ENCODE peak calls at places on chromosomes 11 and 22, in ten cellular contexts. L is HFF-Myc, H is endothelial cell, N is A549, O is fibroblast of pulmonary artery, C is upper lobe of right lung, A is AG09319, D is mesothelial cell of epicardium, W is tibial nerve, V is progenitor cell of endocrine pancreas. J is an unnamed sample.

GRCh38 chr11:121452609-121453150 is at the start of gene SORL1-AS1:
- DNase-seq in L (no peak), H (no peak), N (peak), O (no peak), C (no peak), A (no peak), D (no peak), W (no peak), V (no peak), J (no peak)

GRCh38 chr22:33811686-33812085 is 108.6 kb downstream of the LARGE1 start:
- DNase-seq in L (no peak), H (no peak), N (no peak), O (peak), C (no peak), A (no peak), D (no peak), W (peak), V (no peak), J (no peak)

GRCh38 chr11:119052163-119052814 is 4.7 kb downstream of the HYOU1 start:
- DNase-seq in L (no peak), H (no peak), N (no peak), O (no peak), C (no peak), A (no peak), D (no peak), W (no peak), V (no peak), J (no peak)

GRCh38 chr11:76835928-76836612 is 24.6 kb upstream of the ACER3 start:
- DNase-seq in L (peak), H (no peak), N (no peak), O (peak), C (no peak), A (peak), D (no peak), W (peak), V (no peak), J (no peak)

GRCh38 chr11:93525601-93526000 is 17.6 kb downstream of the SMCO4 start:
- DNase-seq in L (no peak), H (no peak), N (no peak), O (peak), C (no peak), A (no peak), D (no peak), W (no peak), V (no peak), J (no peak)

GRCh38 chr11:46381046-46381835 is at the start of gene MDK:
- DNase-seq in L (no peak), H (peak), N (no peak), O (no peak), C (no peak), A (no peak), D (peak), W (no peak), V (peak), J (peak)

GRCh38 chr22:19110064-19110458 is 12.2 kb downstream of the DGCR2 start:
- DNase-seq in L (no peak), H (no peak), N (no peak), O (no peak), C (peak), A (no peak), D (no peak), W (no peak), V (no peak), J (no peak)

GRCh38 chr11:35223429-35223828 is 84.5 kb downstream of the CD44 start:
- DNase-seq in L (peak), H (no peak), N (no peak), O (peak), C (no peak), A (peak), D (peak), W (no peak), V (no peak), J (no peak)

GRCh38 chr11:13429836-13430235 is 33.2 kb downstream of the BTBD10 start:
- DNase-seq in L (no peak), H (no peak), N (no peak), O (no peak), C (no peak), A (no peak), D (no peak), W (no peak), V (no peak), J (no peak)

GRCh38 chr11:120526241-120526640 is 14.7 kb downstream of the GRIK4 start:
- DNase-seq in L (no peak), H (no peak), N (no peak), O (no peak), C (peak), A (no peak), D (no peak), W (no peak), V (no peak), J (no peak)

GRCh38 chr22:38422615-38423511 is 32.1 kb downstream of the KCNJ4 start:
- DNase-seq in L (no peak), H (no peak), N (no peak), O (no peak), C (no peak), A (no peak), D (no peak), W (no peak), V (no peak), J (no peak)

GRCh38 chr11:65225284-65226102 is 36.3 kb upstream of the POLA2 start:
- DNase-seq in L (no peak), H (peak), N (no peak), O (peak), C (peak), A (peak), D (no peak), W (peak), V (no peak), J (peak)

GRCh38 chr11:7547687-7548086 is 33.9 kb downstream of the PPFIBP2 start:
- DNase-seq in L (no peak), H (no peak), N (no peak), O (no peak), C (no peak), A (no peak), D (no peak), W (no peak), V (no peak), J (no peak)

GRCh38 chr11:83865636-83866461 is 579.7 kb upstream of the CCDC90B start:
- DNase-seq in L (no peak), H (no peak), N (no peak), O (peak), C (no peak), A (no peak), D (no peak), W (no peak), V (no peak), J (no peak)

GRCh38 chr22:29353860-29354259 is 34.5 kb downstream of the AP1B1 start:
- DNase-seq in L (no peak), H (no peak), N (no peak), O (no peak), C (no peak), A (no peak), D (no peak), W (no peak), V (no peak), J (no peak)

GRCh38 chr11:45964911-45965389 is 42.5 kb downstream of the LARGE2 start:
- DNase-seq in L (peak), H (peak), N (peak), O (peak), C (no peak), A (peak), D (peak), W (peak), V (peak), J (peak)

GRCh38 chr11:123729602-123730001 is 11.9 kb downstream of the ZNF202 start:
- DNase-seq in L (no peak), H (no peak), N (no peak), O (no peak), C (no peak), A (no peak), D (no peak), W (no peak), V (no peak), J (no peak)

GRCh38 chr11:66649903-66650302 is 11.4 kb downstream of the RBM4 start:
- DNase-seq in L (no peak), H (no peak), N (no peak), O (no peak), C (no peak), A (no peak), D (no peak), W (no peak), V (no peak), J (no peak)

GRCh38 chr22:17920145-17920605 is 104.2 kb downstream of the MICAL3 start:
- DNase-seq in L (no peak), H (peak), N (no peak), O (peak), C (no peak), A (no peak), D (peak), W (no peak), V (no peak), J (no peak)

GRCh38 chr11:35893796-35894475 is 49.9 kb upstream of the LDLRAD3 start:
- DNase-seq in L (peak), H (no peak), N (no peak), O (peak), C (no peak), A (no peak), D (no peak), W (peak), V (no peak), J (no peak)

GRCh38 chr11:119363874-119364590 is 17.5 kb downstream of the USP2 start:
- DNase-seq in L (no peak), H (peak), N (peak), O (peak), C (peak), A (no peak), D (peak), W (no peak), V (no peak), J (peak)

GRCh38 chr11:61945191-61945590 is 5.0 kb upstream of the BEST1 start:
- DNase-seq in L (no peak), H (no peak), N (no peak), O (no peak), C (no peak), A (no peak), D (no peak), W (no peak), V (no peak), J (no peak)

DNA sequence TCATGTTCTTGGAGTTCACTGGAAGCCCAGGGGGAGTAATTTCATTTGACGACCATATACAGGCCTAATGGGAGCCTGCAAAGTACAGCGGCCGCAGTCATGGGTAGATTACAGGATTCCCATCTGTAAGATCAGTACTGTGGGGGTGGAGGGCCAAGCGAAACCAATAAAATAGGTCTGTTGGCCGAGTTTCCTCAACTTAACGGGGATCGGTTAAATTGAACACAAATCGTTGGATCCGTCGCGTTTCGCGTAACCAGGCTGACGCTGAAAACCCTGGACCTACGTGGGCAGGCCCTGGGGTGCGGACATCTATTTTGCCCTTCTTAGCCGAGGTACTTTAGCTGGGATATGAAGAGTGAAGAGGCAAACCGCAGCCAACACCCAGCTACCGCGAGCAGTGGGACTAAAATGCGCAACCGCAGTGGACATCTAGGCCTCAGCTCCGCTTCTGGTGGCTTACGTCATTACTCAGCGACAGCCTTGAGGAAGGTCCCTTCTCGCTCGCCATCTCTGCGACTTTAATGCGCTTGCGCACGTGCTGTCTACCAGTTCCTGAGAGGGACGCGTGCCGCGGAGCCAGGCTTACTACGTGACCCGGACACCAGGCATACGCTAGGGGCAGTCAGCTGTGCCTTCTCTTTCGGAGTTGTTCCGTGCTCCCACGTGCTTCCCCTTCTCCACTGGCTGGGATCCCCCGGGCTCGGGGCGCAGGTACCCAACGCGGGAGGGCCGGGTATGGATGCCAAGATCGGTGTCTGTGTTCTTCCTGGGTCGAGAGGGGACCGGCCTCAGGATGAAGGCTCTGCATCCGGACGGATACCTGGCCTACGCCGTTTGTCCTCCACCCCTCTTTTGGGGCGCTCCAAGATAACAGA is at the start of gene NAT10:
- DNase-seq in L (peak), H (peak), N (peak), O (peak), C (peak), A (peak), D (peak), W (peak), V (peak), J (peak)
- TF ChIP-seq CTCF in L (no peak), H (no peak), N (no peak), O (peak), C (peak), A (no peak), D (no peak), W (no peak), V (peak), J (no peak)

DNA sequence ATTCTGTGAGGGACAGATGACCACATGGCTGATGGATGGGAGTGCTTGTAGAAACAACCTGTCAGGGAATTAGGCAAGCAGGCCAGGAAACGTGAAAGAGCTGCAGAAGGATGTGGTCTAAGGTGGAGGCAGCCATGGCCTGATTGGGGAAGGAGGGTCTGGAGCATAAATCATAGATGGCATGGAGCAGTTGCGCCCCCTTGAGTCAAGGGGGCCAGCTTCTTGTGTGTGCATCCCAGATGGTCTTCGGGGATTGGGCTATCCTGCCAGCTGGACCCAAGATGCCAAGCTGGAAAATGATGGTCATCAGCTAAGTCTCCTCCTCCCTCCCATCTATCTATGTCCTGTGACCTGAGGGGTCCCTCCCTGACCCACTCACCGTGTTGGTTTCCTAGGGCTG is 119.4 kb upstream of the CLPB start:
- DNase-seq in L (no peak), H (no peak), N (no peak), O (peak), C (peak), A (no peak), D (no peak), W (no peak), V (no peak), J (no peak)
- TF ChIP-seq CTCF in L (peak), H (no peak), N (no peak), O (peak), C (peak), A (peak), D (no peak), W (no peak), V (no peak), J (peak)

GRCh38 chr11:29328961-29329441 is 687.8 kb downstream of the KCNA4 start:
- DNase-seq in L (peak), H (peak), N (peak), O (peak), C (no peak), A (peak), D (no peak), W (no peak), V (no peak), J (peak)
- TF ChIP-seq CTCF in L (peak), H (no peak), N (peak), O (peak), C (peak), A (peak), D (peak), W (peak), V (peak), J (peak)

GRCh38 chr11:74170694-74171629 is at the start of the genes C2CD3 and PPME1:
- DNase-seq in L (peak), H (peak), N (peak), O (peak), C (peak), A (peak), D (peak), W (peak), V (peak), J (peak)
- TF ChIP-seq CTCF in L (peak), H (no peak), N (peak), O (peak), C (peak), A (peak), D (no peak), W (peak), V (peak), J (peak)

GRCh38 chr11:108593214-108593909 is at the start of gene EXPH5:
- DNase-seq in L (peak), H (peak), N (peak), O (peak), C (peak), A (no peak), D (peak), W (peak), V (peak), J (peak)
- TF ChIP-seq CTCF in L (no peak), H (no peak), N (no peak), O (no peak), C (no peak), A (peak), D (no peak), W (no peak), V (no peak), J (no peak)

DNA sequence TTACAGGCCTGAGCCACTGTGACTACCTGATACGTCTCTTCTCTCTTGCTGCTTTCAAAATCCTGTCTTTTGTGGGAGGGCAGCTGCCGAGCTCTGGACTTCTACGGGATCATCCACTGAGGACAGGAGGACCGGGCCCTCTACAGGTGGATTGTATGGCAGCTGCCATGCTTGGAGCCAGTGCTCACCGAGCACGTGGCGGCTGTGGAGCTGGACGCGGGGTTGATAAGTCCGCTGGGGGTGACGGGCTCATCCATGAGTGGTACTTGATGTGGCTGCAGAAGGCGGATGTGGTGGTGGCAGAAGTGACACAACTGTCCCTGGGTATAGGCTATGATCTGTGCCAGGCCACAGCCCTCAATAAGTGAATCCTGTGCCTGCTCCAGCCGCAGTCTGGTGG is 1.8 kb upstream of the CYP2D6 start:
- DNase-seq in L (no peak), H (no peak), N (no peak), O (no peak), C (no peak), A (no peak), D (no peak), W (no peak), V (no peak), J (no peak)
- TF ChIP-seq CTCF in L (no peak), H (no peak), N (no peak), O (no peak), C (no peak), A (no peak), D (no peak), W (no peak), V (no peak), J (no peak)